ENCODE peak calls at places on chromosomes 1 and 21, in seven cellular contexts. A is DMS153; V is activated naive CD4-positive, alpha-beta T cell treated with anti-CD3 and anti-CD28 coated beads, Interleukin-2, amount 50 U/mL, for 16 hours; L is T-cell; X is activated gamma-delta T cell; E is CD8-positive, alpha-beta memory T cell; Q is AG20443. F is an unnamed sample.

GRCh38 chr1:51902456-51902855 is 23.9 kb upstream of the NRDC start:
- DNase-seq in A (no peak), V (no peak), L (no peak), X (no peak), E (no peak), Q (no peak), F (no peak)

GRCh38 chr1:90800012-90800717 is 83.1 kb upstream of the BARHL2 start:
- DNase-seq in A (no peak), V (no peak), L (no peak), X (no peak), E (no peak), Q (no peak), F (no peak)

GRCh38 chr1:217109928-217110327 is 386.7 kb upstream of the ESRRG start:
- DNase-seq in A (no peak), V (no peak), L (no peak), X (no peak), E (no peak), Q (no peak), F (no peak)

GRCh38 chr1:176243746-176244145 is 36.7 kb upstream of the COP1 start:
- DNase-seq in A (no peak), V (no peak), L (no peak), X (no peak), E (no peak), Q (peak), F (no peak)

GRCh38 chr1:241592273-241592958 is 47.8 kb downstream of the CHML start:
- DNase-seq in A (no peak), V (no peak), L (no peak), X (no peak), E (no peak), Q (peak), F (no peak)

GRCh38 chr1:94980049-94980908 is 53.4 kb upstream of the CNN3 start:
- DNase-seq in A (no peak), V (no peak), L (no peak), X (no peak), E (no peak), Q (no peak), F (no peak)

GRCh38 chr1:202291961-202292712 is 49.6 kb downstream of the UBE2T start:
- DNase-seq in A (no peak), V (no peak), L (no peak), X (no peak), E (no peak), Q (peak), F (peak)

GRCh38 chr1:29343908-29344307 is 107.6 kb downstream of the PTPRU start:
- DNase-seq in A (no peak), V (no peak), L (no peak), X (no peak), E (no peak), Q (no peak), F (no peak)

GRCh38 chr21:44579056-44579832 is 1.2 kb downstream of the KRTAP10-5 start:
- DNase-seq in A (no peak), V (no peak), L (no peak), X (no peak), E (no peak), Q (no peak), F (no peak)

GRCh38 chr21:28239345-28239744 is 753.3 kb downstream of the LTN1 start:
- DNase-seq in A (no peak), V (no peak), L (no peak), X (no peak), E (no peak), Q (no peak), F (peak)

GRCh38 chr1:183645453-183646024 is 7.6 kb downstream of the APOBEC4 start:
- DNase-seq in A (no peak), V (no peak), L (no peak), X (no peak), E (no peak), Q (no peak), F (no peak)

GRCh38 chr1:63757334-63757733 is 16.5 kb upstream of the ROR1 start:
- DNase-seq in A (no peak), V (no peak), L (no peak), X (no peak), E (no peak), Q (no peak), F (no peak)

GRCh38 chr21:46559291-46559983 is 45.4 kb downstream of the S100B start:
- DNase-seq in A (no peak), V (peak), L (peak), X (peak), E (peak), Q (no peak), F (peak)